ENCODE peak calls at places on chromosome 18, in five cellular contexts. One of them, this sample, is unnamed.

GRCh38 chr18:13159579-13159978 is 59.0 kb upstream of the LDLRAD4 start:
- DNase-seq in psoas muscle: no peak
- DNase-seq in choroid plexus epithelial cell: peak; percentile 85
- DNase-seq in heart left ventricle: no peak
- DNase-seq in IMR-90: peak; percentile 73
- DNase-seq in this sample: peak; percentile 17

GRCh38 chr18:46856975-46857374 is 60.3 kb downstream of the PIAS2 start:
- DNase-seq in heart left ventricle: no peak
- DNase-seq in psoas muscle: no peak
- DNase-seq in IMR-90: no peak
- DNase-seq in choroid plexus epithelial cell: peak; percentile 24
- DNase-seq in this sample: no peak

GRCh38 chr18:48663931-48664847 is 125.4 kb downstream of the CTIF start:
- DNase-seq in IMR-90: peak; percentile 36
- DNase-seq in heart left ventricle: peak; percentile 72
- DNase-seq in psoas muscle: peak; percentile 71
- DNase-seq in choroid plexus epithelial cell: peak; percentile 60
- DNase-seq in this sample: no peak

GRCh38 chr18:70322928-70323327 is 34.1 kb downstream of the SOCS6 start:
- DNase-seq in heart left ventricle: no peak
- DNase-seq in IMR-90: peak; percentile 65
- DNase-seq in psoas muscle: no peak
- DNase-seq in choroid plexus epithelial cell: peak; percentile 43
- DNase-seq in this sample: no peak

GRCh38 chr18:63316612-63317555 is 2.7 kb downstream of the BCL2 start:
- DNase-seq in psoas muscle: no peak
- DNase-seq in heart left ventricle: no peak
- DNase-seq in IMR-90: no peak
- DNase-seq in choroid plexus epithelial cell: no peak
- DNase-seq in this sample: no peak

GRCh38 chr18:26703170-26703933 is 155.0 kb upstream of the KCTD1 start:
- DNase-seq in choroid plexus epithelial cell: no peak
- DNase-seq in IMR-90: no peak
- DNase-seq in psoas muscle: no peak
- DNase-seq in heart left ventricle: no peak
- DNase-seq in this sample: no peak

GRCh38 chr18:48947102-48947501 is 3.7 kb downstream of the SMAD7 start:
- DNase-seq in choroid plexus epithelial cell: peak; percentile 49
- DNase-seq in psoas muscle: no peak
- DNase-seq in heart left ventricle: no peak
- DNase-seq in IMR-90: no peak
- DNase-seq in this sample: no peak

GRCh38 chr18:9599328-9599727 is 15.0 kb downstream of the PPP4R1 start:
- DNase-seq in heart left ventricle: no peak
- DNase-seq in choroid plexus epithelial cell: no peak
- DNase-seq in psoas muscle: no peak
- DNase-seq in IMR-90: no peak
- DNase-seq in this sample: no peak

GRCh38 chr18:8504451-8504850 is 104.8 kb upstream of the RAB12 start:
- DNase-seq in heart left ventricle: no peak
- DNase-seq in IMR-90: no peak
- DNase-seq in psoas muscle: no peak
- DNase-seq in choroid plexus epithelial cell: no peak
- DNase-seq in this sample: no peak

GRCh38 chr18:39274535-39274934 is 1708.9 kb upstream of the CELF4 start:
- DNase-seq in psoas muscle: no peak
- DNase-seq in choroid plexus epithelial cell: peak; percentile 76
- DNase-seq in heart left ventricle: no peak
- DNase-seq in IMR-90: peak; percentile 45
- DNase-seq in this sample: no peak

GRCh38 chr18:69880083-69880482 is 67.6 kb downstream of the CD226 start:
- DNase-seq in psoas muscle: no peak
- DNase-seq in choroid plexus epithelial cell: no peak
- DNase-seq in heart left ventricle: no peak
- DNase-seq in IMR-90: no peak
- DNase-seq in this sample: no peak

GRCh38 chr18:52992041-52992440 is 652.0 kb downstream of the DCC start:
- DNase-seq in heart left ventricle: no peak
- DNase-seq in IMR-90: no peak
- DNase-seq in psoas muscle: no peak
- DNase-seq in choroid plexus epithelial cell: peak; percentile 0
- DNase-seq in this sample: no peak
- TF ChIP-seq CTCF in heart left ventricle: no peak
- TF ChIP-seq CTCF in IMR-90: no peak
- TF ChIP-seq CTCF in psoas muscle: no peak
- TF ChIP-seq CTCF in choroid plexus epithelial cell: peak; percentile 3
- TF ChIP-seq CTCF in this sample: peak; percentile 40

GRCh38 chr18:60466671-60467070 is 94.1 kb upstream of the MC4R start:
- DNase-seq in heart left ventricle: no peak
- DNase-seq in IMR-90: no peak
- DNase-seq in psoas muscle: no peak
- DNase-seq in choroid plexus epithelial cell: peak; percentile 45
- DNase-seq in this sample: no peak

GRCh38 chr18:60471652-60472051 is 99.1 kb upstream of the MC4R start:
- DNase-seq in psoas muscle: no peak
- DNase-seq in IMR-90: no peak
- DNase-seq in heart left ventricle: no peak
- DNase-seq in choroid plexus epithelial cell: peak; percentile 59
- DNase-seq in this sample: no peak

DNA sequence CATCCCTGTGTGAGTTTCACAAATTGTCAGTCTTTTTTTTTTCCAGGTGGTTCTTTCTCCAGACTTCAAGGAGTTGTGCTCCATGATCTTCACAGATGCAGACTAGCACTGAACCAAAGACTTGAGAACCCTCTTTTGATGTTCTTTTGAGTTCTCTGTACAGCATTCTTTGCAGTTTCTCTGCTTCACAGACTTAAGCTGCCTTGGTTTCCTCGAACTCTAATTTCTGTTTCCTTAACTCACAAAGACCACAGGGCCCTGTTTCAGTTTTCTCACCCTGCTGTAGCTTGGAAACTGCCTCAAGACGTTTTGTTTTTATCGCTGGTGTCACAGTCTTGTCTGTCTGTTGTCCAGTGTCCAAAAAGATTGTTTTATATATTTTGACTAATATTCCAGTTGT is 96.8 kb upstream of the MC4R start:
- DNase-seq in psoas muscle: no peak
- DNase-seq in heart left ventricle: no peak
- DNase-seq in IMR-90: no peak
- DNase-seq in choroid plexus epithelial cell: peak; percentile 7
- DNase-seq in this sample: no peak
- H3K4me3 ChIP-seq in psoas muscle: no peak overlapping the region
- H3K4me3 ChIP-seq in heart left ventricle: no peak overlapping the region
- H3K4me3 ChIP-seq in IMR-90: no peak overlapping the region
- H3K4me3 ChIP-seq in choroid plexus epithelial cell: no peak overlapping the region
- H3K4me3 ChIP-seq in this sample: no peak overlapping the region

DNA sequence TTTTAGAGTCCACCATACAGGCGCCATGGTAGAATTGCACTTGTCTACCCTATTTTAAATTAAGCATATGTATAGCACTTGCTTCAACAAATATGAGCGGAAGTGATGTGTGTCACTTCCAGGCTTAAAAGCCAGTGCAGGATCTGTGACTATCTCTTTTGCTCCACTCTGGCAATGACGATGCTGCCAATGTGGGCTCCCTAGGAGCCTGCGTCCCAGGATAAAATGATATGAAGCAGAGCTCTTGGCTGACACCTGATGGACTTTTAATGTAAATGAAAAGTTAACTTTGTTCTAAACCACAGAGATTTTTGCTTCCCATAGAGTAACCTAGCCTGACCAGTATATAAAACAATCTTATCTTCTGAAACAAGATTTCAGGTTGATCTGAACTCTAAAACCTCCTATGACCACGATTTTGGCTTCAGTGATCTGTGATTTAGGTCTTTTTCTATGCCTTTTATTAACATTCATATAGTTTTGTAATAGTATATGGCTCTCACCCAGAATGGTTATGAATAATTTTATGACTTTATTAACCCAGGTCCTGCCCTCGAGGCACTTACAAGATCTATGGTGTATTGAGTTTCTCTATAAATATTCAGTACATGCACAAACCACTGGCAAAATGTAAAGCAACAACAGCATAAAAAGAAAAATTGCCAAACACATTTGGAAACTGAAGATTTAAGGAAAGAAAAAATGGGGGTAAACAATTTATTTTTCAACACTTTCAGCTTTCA is 422.5 kb upstream of the PIK3C3 start:
- DNase-seq in psoas muscle: no peak
- DNase-seq in choroid plexus epithelial cell: peak; percentile 33
- DNase-seq in heart left ventricle: no peak
- DNase-seq in IMR-90: peak; percentile 1
- DNase-seq in this sample: no peak
- TF ChIP-seq CTCF in psoas muscle: no peak
- TF ChIP-seq CTCF in choroid plexus epithelial cell: peak; percentile 49
- TF ChIP-seq CTCF in heart left ventricle: no peak
- TF ChIP-seq CTCF in IMR-90: peak; percentile 14
- TF ChIP-seq CTCF in this sample: no peak

DNA sequence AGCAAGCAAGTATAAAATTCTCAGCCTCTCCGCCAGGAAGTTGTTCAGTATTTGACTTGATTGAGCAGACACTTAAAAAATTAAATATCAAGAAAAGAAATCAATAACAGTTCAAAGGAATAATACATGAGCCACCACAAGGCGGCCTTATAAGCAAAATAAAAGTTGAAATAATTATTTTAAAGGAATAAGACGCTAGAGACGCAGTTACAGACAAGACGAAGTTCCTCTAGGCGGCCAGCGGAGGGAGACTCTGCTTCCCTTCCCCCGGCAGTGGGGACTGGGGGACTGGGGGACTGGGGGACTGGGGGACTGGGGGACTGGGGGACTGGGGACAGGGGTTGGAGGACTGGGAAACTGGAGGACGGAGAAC is 524 bp downstream of the CCDC178 start:
- DNase-seq in choroid plexus epithelial cell: peak; percentile 80
- DNase-seq in psoas muscle: no peak
- DNase-seq in heart left ventricle: peak; percentile 48
- DNase-seq in IMR-90: peak; percentile 60
- DNase-seq in this sample: peak; percentile 4
- H3K4me3 ChIP-seq in choroid plexus epithelial cell: peak overlapping the region; percentile 52
- H3K4me3 ChIP-seq in psoas muscle: no peak overlapping the region
- H3K4me3 ChIP-seq in heart left ventricle: peak overlapping the region; percentile 48
- H3K4me3 ChIP-seq in IMR-90: peak overlapping the region; percentile 29
- H3K4me3 ChIP-seq in this sample: peak overlapping the region; percentile 34

DNA sequence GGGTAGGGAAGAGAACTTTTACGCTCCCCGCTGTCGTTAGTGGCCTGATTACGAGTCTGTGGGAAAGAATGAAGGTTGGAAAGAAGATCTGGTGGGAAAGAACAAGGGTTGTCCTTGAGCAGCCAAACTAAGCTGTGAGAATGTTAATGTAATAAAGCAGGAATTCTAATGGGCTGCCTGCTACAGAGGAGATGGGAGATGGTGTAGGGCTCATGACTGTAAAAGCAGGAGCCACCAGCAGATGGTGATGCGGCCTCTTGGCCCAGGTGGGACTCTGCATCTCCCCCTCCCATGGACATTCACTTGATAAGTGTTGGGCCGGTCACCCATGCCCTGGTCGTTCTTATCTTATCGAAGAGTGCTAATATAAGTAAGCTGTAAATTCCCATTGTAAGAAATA is 150.0 kb downstream of the NEDD4L start:
- DNase-seq in heart left ventricle: no peak
- DNase-seq in IMR-90: no peak
- DNase-seq in choroid plexus epithelial cell: no peak
- DNase-seq in psoas muscle: no peak
- DNase-seq in this sample: no peak
- TF ChIP-seq CTCF in heart left ventricle: peak; percentile 12
- TF ChIP-seq CTCF in IMR-90: peak; percentile 30
- TF ChIP-seq CTCF in choroid plexus epithelial cell: peak; percentile 48
- TF ChIP-seq CTCF in psoas muscle: no peak
- TF ChIP-seq CTCF in this sample: peak; percentile 45

GRCh38 chr18:61554946-61555361 is 221.7 kb downstream of the CDH20 start:
- DNase-seq in IMR-90: peak; percentile 24
- DNase-seq in psoas muscle: no peak
- DNase-seq in heart left ventricle: no peak
- DNase-seq in choroid plexus epithelial cell: peak; percentile 41
- DNase-seq in this sample: no peak
- H3K4me3 ChIP-seq in IMR-90: no peak overlapping the region
- H3K4me3 ChIP-seq in psoas muscle: no peak overlapping the region
- H3K4me3 ChIP-seq in heart left ventricle: no peak overlapping the region
- H3K4me3 ChIP-seq in choroid plexus epithelial cell: no peak overlapping the region
- H3K4me3 ChIP-seq in this sample: no peak overlapping the region

DNA sequence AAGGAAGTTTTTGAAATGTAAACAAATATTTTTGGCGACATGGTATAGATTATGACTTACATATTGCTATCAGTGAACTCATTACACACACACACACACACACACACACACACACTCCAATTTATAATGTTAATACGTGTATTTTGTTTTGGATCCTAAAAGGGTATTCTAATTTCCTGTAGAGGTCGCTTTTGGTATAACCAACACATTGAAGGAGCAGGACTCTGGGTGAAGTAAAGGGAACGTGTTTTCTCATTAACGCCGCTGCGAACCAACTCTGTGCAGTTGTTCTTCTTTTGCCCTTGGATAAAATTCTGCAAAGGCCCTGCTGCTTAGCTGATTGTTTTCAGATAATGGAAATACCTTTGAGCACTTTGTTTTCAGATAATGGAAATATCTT is 190.4 kb downstream of the PMAIP1 start:
- DNase-seq in psoas muscle: no peak
- DNase-seq in choroid plexus epithelial cell: peak; percentile 54
- DNase-seq in heart left ventricle: no peak
- DNase-seq in IMR-90: no peak
- DNase-seq in this sample: no peak
- TF ChIP-seq CTCF in psoas muscle: no peak
- TF ChIP-seq CTCF in choroid plexus epithelial cell: peak; percentile 50
- TF ChIP-seq CTCF in heart left ventricle: no peak
- TF ChIP-seq CTCF in IMR-90: no peak
- TF ChIP-seq CTCF in this sample: no peak

This sample was measured in AG04449.